ENCODE peak calls at places on chromosomes 7 and 10, in nine cellular contexts. One of them, this sample, is unnamed.

GRCh38 chr10:29588640-29589421 is 45.9 kb downstream of the SVIL start:
- DNase-seq in A549: no peak
- DNase-seq in body of pancreas: no peak
- DNase-seq in ovary: no peak
- DNase-seq in heart left ventricle: no peak
- DNase-seq in Peyer's patch: no peak
- DNase-seq in H1: no peak
- DNase-seq in stomach: no peak
- DNase-seq in tibial nerve: no peak
- DNase-seq in this sample: no peak

GRCh38 chr7:36128448-36129047 is 24.5 kb upstream of the EEPD1 start:
- DNase-seq in A549: peak
- DNase-seq in body of pancreas: peak
- DNase-seq in ovary: peak
- DNase-seq in heart left ventricle: peak
- DNase-seq in Peyer's patch: peak
- DNase-seq in H1: peak
- DNase-seq in stomach: peak
- DNase-seq in tibial nerve: peak
- DNase-seq in this sample: peak

GRCh38 chr7:5557920-5558401 is 134.3 kb upstream of the TNRC18 start:
- DNase-seq in A549: no peak
- DNase-seq in body of pancreas: peak
- DNase-seq in ovary: peak
- DNase-seq in heart left ventricle: peak
- DNase-seq in Peyer's patch: peak
- DNase-seq in H1: no peak
- DNase-seq in stomach: peak
- DNase-seq in tibial nerve: peak
- DNase-seq in this sample: peak

GRCh38 chr7:155423337-155424285 is 34.3 kb upstream of the EN2 start:
- DNase-seq in A549: no peak
- DNase-seq in body of pancreas: no peak
- DNase-seq in ovary: no peak
- DNase-seq in heart left ventricle: peak
- DNase-seq in Peyer's patch: no peak
- DNase-seq in H1: no peak
- DNase-seq in stomach: no peak
- DNase-seq in tibial nerve: no peak
- DNase-seq in this sample: no peak

GRCh38 chr7:144812379-144813283 is 23.2 kb downstream of the TPK1 start:
- DNase-seq in A549: no peak
- DNase-seq in body of pancreas: no peak
- DNase-seq in ovary: no peak
- DNase-seq in heart left ventricle: no peak
- DNase-seq in Peyer's patch: peak
- DNase-seq in H1: no peak
- DNase-seq in stomach: no peak
- DNase-seq in tibial nerve: no peak
- DNase-seq in this sample: no peak

GRCh38 chr10:86267286-86268195 is 99.1 kb downstream of the GRID1 start:
- DNase-seq in A549: no peak
- DNase-seq in body of pancreas: no peak
- DNase-seq in ovary: no peak
- DNase-seq in heart left ventricle: no peak
- DNase-seq in Peyer's patch: peak
- DNase-seq in H1: peak
- DNase-seq in stomach: peak
- DNase-seq in tibial nerve: no peak
- DNase-seq in this sample: no peak

GRCh38 chr7:102044984-102045673 is 227.7 kb downstream of the CUX1 start:
- DNase-seq in A549: no peak
- DNase-seq in body of pancreas: peak
- DNase-seq in ovary: peak
- DNase-seq in heart left ventricle: no peak
- DNase-seq in Peyer's patch: no peak
- DNase-seq in H1: no peak
- DNase-seq in stomach: peak
- DNase-seq in tibial nerve: peak
- DNase-seq in this sample: peak

GRCh38 chr7:38518516-38518915 is 112.7 kb downstream of the AMPH start:
- DNase-seq in A549: no peak
- DNase-seq in body of pancreas: no peak
- DNase-seq in ovary: no peak
- DNase-seq in heart left ventricle: no peak
- DNase-seq in Peyer's patch: no peak
- DNase-seq in H1: no peak
- DNase-seq in stomach: no peak
- DNase-seq in tibial nerve: no peak
- DNase-seq in this sample: no peak

GRCh38 chr7:5502726-5503243 is 79.2 kb upstream of the TNRC18 start:
- DNase-seq in A549: no peak
- DNase-seq in body of pancreas: no peak
- DNase-seq in ovary: no peak
- DNase-seq in heart left ventricle: no peak
- DNase-seq in Peyer's patch: no peak
- DNase-seq in H1: no peak
- DNase-seq in stomach: no peak
- DNase-seq in tibial nerve: no peak
- DNase-seq in this sample: no peak

GRCh38 chr10:63738410-63738809 is 217.2 kb downstream of the REEP3 start:
- DNase-seq in A549: peak
- DNase-seq in body of pancreas: no peak
- DNase-seq in ovary: no peak
- DNase-seq in heart left ventricle: no peak
- DNase-seq in Peyer's patch: peak
- DNase-seq in H1: no peak
- DNase-seq in stomach: no peak
- DNase-seq in tibial nerve: no peak
- DNase-seq in this sample: peak

GRCh38 chr7:158700008-158700407 is 4.6 kb downstream of the NCAPG2 start:
- DNase-seq in A549: no peak
- DNase-seq in body of pancreas: no peak
- DNase-seq in ovary: no peak
- DNase-seq in heart left ventricle: no peak
- DNase-seq in Peyer's patch: no peak
- DNase-seq in H1: no peak
- DNase-seq in stomach: no peak
- DNase-seq in tibial nerve: no peak
- DNase-seq in this sample: no peak

GRCh38 chr7:5477723-5478531 is 54.3 kb upstream of the TNRC18 start:
- DNase-seq in A549: no peak
- DNase-seq in body of pancreas: peak
- DNase-seq in ovary: no peak
- DNase-seq in heart left ventricle: no peak
- DNase-seq in Peyer's patch: no peak
- DNase-seq in H1: peak
- DNase-seq in stomach: no peak
- DNase-seq in tibial nerve: no peak
- DNase-seq in this sample: no peak

GRCh38 chr10:12068467-12069269 is at the start of gene DHTKD1:
- DNase-seq in A549: peak
- DNase-seq in body of pancreas: peak
- DNase-seq in ovary: peak
- DNase-seq in heart left ventricle: peak
- DNase-seq in Peyer's patch: peak
- DNase-seq in H1: peak
- DNase-seq in stomach: peak
- DNase-seq in tibial nerve: peak
- DNase-seq in this sample: peak
- TF ChIP-seq POLR2A in A549: peak
- TF ChIP-seq POLR2A in body of pancreas: peak
- TF ChIP-seq POLR2A in ovary: peak
- TF ChIP-seq POLR2A in heart left ventricle: peak
- TF ChIP-seq POLR2A in Peyer's patch: peak
- TF ChIP-seq POLR2A in H1: peak
- TF ChIP-seq POLR2A in stomach: no peak
- TF ChIP-seq POLR2A in tibial nerve: peak
- TF ChIP-seq POLR2A in this sample: peak

GRCh38 chr7:122310119-122311021 is 5.8 kb upstream of the FEZF1 start:
- DNase-seq in A549: no peak
- DNase-seq in body of pancreas: no peak
- DNase-seq in ovary: no peak
- DNase-seq in heart left ventricle: peak
- DNase-seq in Peyer's patch: no peak
- DNase-seq in H1: peak
- DNase-seq in stomach: no peak
- DNase-seq in tibial nerve: no peak
- DNase-seq in this sample: no peak
- H3K4me3 ChIP-seq in A549: peak
- H3K4me3 ChIP-seq in body of pancreas: peak
- H3K4me3 ChIP-seq in ovary: peak
- H3K4me3 ChIP-seq in heart left ventricle: peak
- H3K4me3 ChIP-seq in Peyer's patch: peak
- H3K4me3 ChIP-seq in H1: peak
- H3K4me3 ChIP-seq in stomach: peak
- H3K4me3 ChIP-seq in tibial nerve: peak
- H3K4me3 ChIP-seq in this sample: peak

GRCh38 chr7:128100949-128101713 is 69.9 kb upstream of the LRRC4 start:
- DNase-seq in A549: no peak
- DNase-seq in body of pancreas: no peak
- DNase-seq in ovary: no peak
- DNase-seq in heart left ventricle: peak
- DNase-seq in Peyer's patch: no peak
- DNase-seq in H1: no peak
- DNase-seq in stomach: no peak
- DNase-seq in tibial nerve: no peak
- DNase-seq in this sample: no peak
- TF ChIP-seq POLR2A in A549: no peak
- TF ChIP-seq POLR2A in body of pancreas: no peak
- TF ChIP-seq POLR2A in ovary: no peak
- TF ChIP-seq POLR2A in heart left ventricle: no peak
- TF ChIP-seq POLR2A in Peyer's patch: no peak
- TF ChIP-seq POLR2A in H1: no peak
- TF ChIP-seq POLR2A in stomach: no peak
- TF ChIP-seq POLR2A in tibial nerve: no peak
- TF ChIP-seq POLR2A in this sample: no peak

GRCh38 chr7:130998993-130999602 is 265.1 kb upstream of the KLF14 start:
- DNase-seq in A549: no peak
- DNase-seq in body of pancreas: no peak
- DNase-seq in ovary: no peak
- DNase-seq in heart left ventricle: no peak
- DNase-seq in Peyer's patch: no peak
- DNase-seq in H1: peak
- DNase-seq in stomach: no peak
- DNase-seq in tibial nerve: no peak
- DNase-seq in this sample: no peak

GRCh38 chr7:130999926-131000325 is 265.9 kb upstream of the KLF14 start:
- DNase-seq in A549: no peak
- DNase-seq in body of pancreas: no peak
- DNase-seq in ovary: no peak
- DNase-seq in heart left ventricle: no peak
- DNase-seq in Peyer's patch: no peak
- DNase-seq in H1: peak
- DNase-seq in stomach: no peak
- DNase-seq in tibial nerve: no peak
- DNase-seq in this sample: no peak

GRCh38 chr7:131002600-131002999 is 268.6 kb upstream of the KLF14 start:
- DNase-seq in A549: no peak
- DNase-seq in body of pancreas: no peak
- DNase-seq in ovary: no peak
- DNase-seq in heart left ventricle: no peak
- DNase-seq in Peyer's patch: no peak
- DNase-seq in H1: no peak
- DNase-seq in stomach: no peak
- DNase-seq in tibial nerve: no peak
- DNase-seq in this sample: no peak

GRCh38 chr7:131000873-131001272 is 266.9 kb upstream of the KLF14 start:
- DNase-seq in A549: no peak
- DNase-seq in body of pancreas: no peak
- DNase-seq in ovary: no peak
- DNase-seq in heart left ventricle: no peak
- DNase-seq in Peyer's patch: no peak
- DNase-seq in H1: no peak
- DNase-seq in stomach: no peak
- DNase-seq in tibial nerve: no peak
- DNase-seq in this sample: no peak

GRCh38 chr7:131000389-131000788 is 266.4 kb upstream of the KLF14 start:
- DNase-seq in A549: no peak
- DNase-seq in body of pancreas: no peak
- DNase-seq in ovary: no peak
- DNase-seq in heart left ventricle: no peak
- DNase-seq in Peyer's patch: no peak
- DNase-seq in H1: no peak
- DNase-seq in stomach: no peak
- DNase-seq in tibial nerve: no peak
- DNase-seq in this sample: no peak
- H3K4me3 ChIP-seq in A549: no peak
- H3K4me3 ChIP-seq in body of pancreas: no peak
- H3K4me3 ChIP-seq in ovary: no peak
- H3K4me3 ChIP-seq in heart left ventricle: no peak
- H3K4me3 ChIP-seq in Peyer's patch: no peak
- H3K4me3 ChIP-seq in H1: no peak
- H3K4me3 ChIP-seq in stomach: no peak
- H3K4me3 ChIP-seq in tibial nerve: no peak
- H3K4me3 ChIP-seq in this sample: no peak

GRCh38 chr10:102777696-102778530 is 34.2 kb downstream of the WBP1L start:
- DNase-seq in A549: no peak
- DNase-seq in body of pancreas: no peak
- DNase-seq in ovary: no peak
- DNase-seq in heart left ventricle: no peak
- DNase-seq in Peyer's patch: no peak
- DNase-seq in H1: no peak
- DNase-seq in stomach: no peak
- DNase-seq in tibial nerve: no peak
- DNase-seq in this sample: no peak

GRCh38 chr10:102778781-102779180 is 35.0 kb downstream of the WBP1L start:
- DNase-seq in A549: no peak
- DNase-seq in body of pancreas: no peak
- DNase-seq in ovary: no peak
- DNase-seq in heart left ventricle: no peak
- DNase-seq in Peyer's patch: no peak
- DNase-seq in H1: no peak
- DNase-seq in stomach: no peak
- DNase-seq in tibial nerve: no peak
- DNase-seq in this sample: no peak

GRCh38 chr10:102775201-102775972 is 31.6 kb downstream of the WBP1L start:
- DNase-seq in A549: no peak
- DNase-seq in body of pancreas: peak
- DNase-seq in ovary: peak
- DNase-seq in heart left ventricle: peak
- DNase-seq in Peyer's patch: no peak
- DNase-seq in H1: no peak
- DNase-seq in stomach: no peak
- DNase-seq in tibial nerve: peak
- DNase-seq in this sample: no peak

GRCh38 chr10:102775973-102776669 is 32.4 kb downstream of the WBP1L start:
- DNase-seq in A549: no peak
- DNase-seq in body of pancreas: peak
- DNase-seq in ovary: peak
- DNase-seq in heart left ventricle: peak
- DNase-seq in Peyer's patch: peak
- DNase-seq in H1: no peak
- DNase-seq in stomach: peak
- DNase-seq in tibial nerve: peak
- DNase-seq in this sample: peak

GRCh38 chr10:102776779-102777417 is 33.1 kb downstream of the WBP1L start:
- DNase-seq in A549: peak
- DNase-seq in body of pancreas: peak
- DNase-seq in ovary: peak
- DNase-seq in heart left ventricle: peak
- DNase-seq in Peyer's patch: peak
- DNase-seq in H1: peak
- DNase-seq in stomach: peak
- DNase-seq in tibial nerve: peak
- DNase-seq in this sample: peak
- TF ChIP-seq POLR2A in A549: no peak
- TF ChIP-seq POLR2A in body of pancreas: no peak
- TF ChIP-seq POLR2A in ovary: peak
- TF ChIP-seq POLR2A in heart left ventricle: peak
- TF ChIP-seq POLR2A in Peyer's patch: no peak
- TF ChIP-seq POLR2A in H1: no peak
- TF ChIP-seq POLR2A in stomach: no peak
- TF ChIP-seq POLR2A in tibial nerve: no peak
- TF ChIP-seq POLR2A in this sample: peak